ENCODE peak calls at places on chromosome 9, in seven cellular contexts. N is foreskin fibroblast, C is A673, V is astrocyte of the spinal cord, G is mammary epithelial cell, D is esophagus squamous epithelium, F is astrocyte of the cerebellum. O is an unnamed sample.

GRCh38 chr9:97398999-97399758 is 12.7 kb upstream of the TDRD7 start:
- DNase-seq in N (peak), C (peak), V (peak), G (peak), D (no peak), F (peak), O (peak)

GRCh38 chr9:79719989-79720388 is 148.2 kb downstream of the TLE4 start:
- DNase-seq in N (no peak), C (peak), V (no peak), G (no peak), D (no peak), F (no peak), O (no peak)

GRCh38 chr9:30982301-30982700 is 1402.1 kb upstream of the ACO1 start:
- DNase-seq in N (no peak), C (no peak), V (no peak), G (no peak), D (no peak), F (no peak), O (no peak)

GRCh38 chr9:126128494-126129142 is 198.0 kb upstream of the MVB12B start:
- DNase-seq in N (no peak), C (no peak), V (no peak), G (no peak), D (no peak), F (no peak), O (no peak)

GRCh38 chr9:20872340-20872977 is 159.0 kb downstream of the HACD4 start:
- DNase-seq in N (peak), C (peak), V (peak), G (peak), D (no peak), F (peak), O (no peak)

GRCh38 chr9:81855538-81855937 is 72.7 kb upstream of the SPATA31D4 start:
- DNase-seq in N (peak), C (no peak), V (peak), G (peak), D (no peak), F (no peak), O (no peak)

GRCh38 chr9:109277451-109277850 is 43.4 kb downstream of the EPB41L4B start:
- DNase-seq in N (no peak), C (no peak), V (no peak), G (no peak), D (no peak), F (no peak), O (no peak)

GRCh38 chr9:133560944-133561343 is 26.4 kb downstream of the ADAMTSL2 start:
- DNase-seq in N (no peak), C (no peak), V (no peak), G (no peak), D (no peak), F (no peak), O (no peak)

GRCh38 chr9:87075537-87075936 is 128.2 kb upstream of the GAS1 start:
- DNase-seq in N (no peak), C (no peak), V (no peak), G (no peak), D (no peak), F (no peak), O (no peak)

GRCh38 chr9:108634164-108634563 is 221.6 kb downstream of the ACTL7B start:
- DNase-seq in N (peak), C (peak), V (no peak), G (peak), D (no peak), F (no peak), O (no peak)

GRCh38 chr9:33946779-33947535 is 101.7 kb downstream of the UBAP2 start:
- DNase-seq in N (peak), C (no peak), V (peak), G (peak), D (no peak), F (peak), O (no peak)

GRCh38 chr9:124450931-124451661 is 845 bp downstream of the ADGRD2 start:
- DNase-seq in N (no peak), C (no peak), V (no peak), G (no peak), D (no peak), F (no peak), O (peak)

GRCh38 chr9:112283854-112284253 is 49.6 kb downstream of the PTBP3 start:
- DNase-seq in N (no peak), C (no peak), V (no peak), G (no peak), D (no peak), F (no peak), O (no peak)

GRCh38 chr9:132181796-132182521 is 20.1 kb downstream of the NTNG2 start:
- DNase-seq in N (peak), C (peak), V (no peak), G (no peak), D (no peak), F (no peak), O (no peak)

GRCh38 chr9:87193925-87194380 is 246.6 kb upstream of the GAS1 start:
- DNase-seq in N (peak), C (no peak), V (peak), G (peak), D (no peak), F (peak), O (no peak)

GRCh38 chr9:19130436-19130835 is 3.1 kb upstream of the PLIN2 start:
- DNase-seq in N (peak), C (no peak), V (peak), G (no peak), D (no peak), F (no peak), O (no peak)

GRCh38 chr9:127013597-127013996 is 99.0 kb downstream of the RALGPS1 start:
- DNase-seq in N (no peak), C (no peak), V (no peak), G (no peak), D (no peak), F (no peak), O (no peak)

GRCh38 chr9:124045076-124045829 is 33.7 kb downstream of the LHX2 start:
- DNase-seq in N (peak), C (peak), V (peak), G (no peak), D (no peak), F (no peak), O (no peak)

GRCh38 chr9:34675048-34675714 is 12.7 kb upstream of the CCL27 start:
- DNase-seq in N (peak), C (peak), V (peak), G (peak), D (no peak), F (peak), O (peak)

GRCh38 chr9:88372103-88372694 is 16.0 kb upstream of the SPIN1 start:
- DNase-seq in N (peak), C (no peak), V (no peak), G (peak), D (no peak), F (no peak), O (no peak)

GRCh38 chr9:10534863-10535262 is 77.9 kb downstream of the PTPRD start:
- DNase-seq in N (no peak), C (no peak), V (no peak), G (no peak), D (no peak), F (no peak), O (no peak)

GRCh38 chr9:133767008-133767407 is 28.9 kb upstream of the SARDH start:
- DNase-seq in N (no peak), C (no peak), V (no peak), G (no peak), D (no peak), F (no peak), O (no peak)

GRCh38 chr9:27276182-27277030 is 20.5 kb downstream of the EQTN start:
- DNase-seq in N (peak), C (peak), V (peak), G (peak), D (no peak), F (peak), O (peak)

GRCh38 chr9:101028346-101029299 is at the start of gene PLPPR1:
- DNase-seq in N (peak), C (peak), V (peak), G (peak), D (no peak), F (peak), O (no peak)

GRCh38 chr9:684055-684949 is 157.2 kb upstream of the DMRT1 start:
- DNase-seq in N (peak), C (peak), V (peak), G (peak), D (no peak), F (no peak), O (no peak)

GRCh38 chr9:129547869-129548570 is 72.9 kb downstream of the C9orf50 start:
- DNase-seq in N (no peak), C (no peak), V (no peak), G (no peak), D (no peak), F (no peak), O (no peak)

GRCh38 chr9:36748322-36748899 is 175.7 kb downstream of the MELK start:
- DNase-seq in N (peak), C (peak), V (peak), G (peak), D (no peak), F (peak), O (peak)

GRCh38 chr9:76529667-76530066 is 70.7 kb downstream of the GCNT1 start:
- DNase-seq in N (no peak), C (no peak), V (no peak), G (no peak), D (no peak), F (no peak), O (no peak)

GRCh38 chr9:91078041-91078441 is 276.4 kb downstream of the SYK start:
- DNase-seq in N (peak), C (no peak), V (no peak), G (no peak), D (no peak), F (no peak), O (no peak)

GRCh38 chr9:136994885-136995224 is 1.5 kb downstream of the CLIC3 start:
- DNase-seq in N (no peak), C (no peak), V (no peak), G (no peak), D (no peak), F (no peak), O (no peak)

GRCh38 chr9:121704281-121704680 is 52.8 kb downstream of the DAB2IP start:
- DNase-seq in N (no peak), C (no peak), V (no peak), G (peak), D (no peak), F (no peak), O (no peak)

GRCh38 chr9:104606202-104606601 is 775 bp upstream of the OR13C2 start:
- DNase-seq in N (no peak), C (peak), V (no peak), G (no peak), D (no peak), F (peak), O (no peak)

GRCh38 chr9:13140843-13141592 is 138.5 kb downstream of the MPDZ start:
- DNase-seq in N (peak), C (no peak), V (peak), G (no peak), D (no peak), F (peak), O (no peak)

GRCh38 chr9:26940779-26941178 is 6.3 kb downstream of the PLAA start:
- DNase-seq in N (no peak), C (no peak), V (no peak), G (no peak), D (no peak), F (no peak), O (no peak)

GRCh38 chr9:111926421-111926875 is 29.8 kb downstream of the UGCG start:
- DNase-seq in N (peak), C (peak), V (peak), G (no peak), D (peak), F (no peak), O (peak)

GRCh38 chr9:90385126-90385525 is 257.5 kb downstream of the DIRAS2 start:
- DNase-seq in N (no peak), C (no peak), V (no peak), G (no peak), D (no peak), F (no peak), O (no peak)

GRCh38 chr9:136291306-136292025 is 12.4 kb downstream of the CCDC187 start:
- DNase-seq in N (no peak), C (no peak), V (no peak), G (no peak), D (no peak), F (no peak), O (no peak)

GRCh38 chr9:107363511-107364182 is 80.6 kb downstream of the RAD23B start:
- DNase-seq in N (no peak), C (no peak), V (no peak), G (peak), D (no peak), F (no peak), O (no peak)

DNA sequence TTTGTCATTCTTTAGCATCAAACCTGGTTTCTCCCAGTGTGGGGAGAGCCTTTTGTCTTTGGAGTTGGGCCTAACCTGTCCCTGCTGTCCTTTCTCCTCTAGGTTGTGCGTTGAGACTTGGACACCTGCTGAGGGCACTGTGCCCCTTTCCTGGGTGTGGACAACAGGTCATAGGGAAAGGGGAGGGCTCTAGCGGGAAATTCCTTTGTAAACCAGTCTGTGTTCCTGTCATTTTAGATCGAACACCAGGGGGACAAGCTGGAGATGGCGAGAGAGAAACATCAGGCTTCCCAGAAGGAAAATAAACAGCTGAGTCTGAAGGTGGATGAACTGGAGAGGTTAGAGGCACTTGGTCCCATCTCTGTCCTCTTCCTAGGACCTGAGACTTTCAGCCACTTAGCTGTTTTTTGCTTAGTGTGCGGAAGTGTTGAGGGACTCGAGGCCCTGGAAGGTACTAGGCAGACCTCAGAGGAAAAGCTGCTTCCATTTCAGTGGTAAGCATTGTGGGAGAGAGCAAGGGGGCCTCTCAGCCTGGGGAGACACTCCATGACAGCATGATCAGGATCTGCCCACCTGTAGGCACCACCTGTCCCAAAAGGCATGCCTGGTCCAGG is 8.6 kb upstream of the GLE1 start:
- DNase-seq in N (no peak), C (no peak), V (no peak), G (no peak), D (no peak), F (no peak), O (no peak)
- TF ChIP-seq CTCF in N (no peak), C (no peak), V (no peak), G (peak), D (no peak), F (no peak), O (no peak)

GRCh38 chr9:8183618-8184017 is 384.0 kb upstream of the DMAC1 start:
- DNase-seq in N (no peak), C (no peak), V (no peak), G (no peak), D (no peak), F (no peak), O (no peak)
- TF ChIP-seq CTCF in N (no peak), C (no peak), V (no peak), G (no peak), D (no peak), F (no peak), O (no peak)

DNA sequence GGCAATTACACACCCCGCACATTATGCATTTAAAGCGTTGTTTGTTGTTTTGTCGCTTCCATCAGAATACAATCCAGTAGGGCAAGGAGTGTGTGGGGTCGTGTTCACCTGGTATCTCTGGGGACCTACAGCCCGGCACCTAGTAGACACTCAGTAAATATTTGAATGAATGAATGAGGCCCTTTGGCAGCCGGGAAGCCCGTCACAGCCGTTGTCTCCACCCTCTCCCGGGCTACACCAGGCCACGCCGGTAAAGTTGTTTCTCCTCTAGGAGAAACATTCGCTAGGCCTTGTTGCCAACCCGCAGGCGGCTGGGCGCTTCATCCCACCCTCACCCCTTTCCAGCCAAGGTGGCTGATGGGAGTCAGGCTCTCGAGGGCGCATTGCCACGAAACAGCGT is 901 bp upstream of the JAK2 start:
- DNase-seq in N (no peak), C (no peak), V (no peak), G (no peak), D (no peak), F (no peak), O (no peak)
- TF ChIP-seq CTCF in N (no peak), C (no peak), V (no peak), G (no peak), D (no peak), F (no peak), O (no peak)

DNA sequence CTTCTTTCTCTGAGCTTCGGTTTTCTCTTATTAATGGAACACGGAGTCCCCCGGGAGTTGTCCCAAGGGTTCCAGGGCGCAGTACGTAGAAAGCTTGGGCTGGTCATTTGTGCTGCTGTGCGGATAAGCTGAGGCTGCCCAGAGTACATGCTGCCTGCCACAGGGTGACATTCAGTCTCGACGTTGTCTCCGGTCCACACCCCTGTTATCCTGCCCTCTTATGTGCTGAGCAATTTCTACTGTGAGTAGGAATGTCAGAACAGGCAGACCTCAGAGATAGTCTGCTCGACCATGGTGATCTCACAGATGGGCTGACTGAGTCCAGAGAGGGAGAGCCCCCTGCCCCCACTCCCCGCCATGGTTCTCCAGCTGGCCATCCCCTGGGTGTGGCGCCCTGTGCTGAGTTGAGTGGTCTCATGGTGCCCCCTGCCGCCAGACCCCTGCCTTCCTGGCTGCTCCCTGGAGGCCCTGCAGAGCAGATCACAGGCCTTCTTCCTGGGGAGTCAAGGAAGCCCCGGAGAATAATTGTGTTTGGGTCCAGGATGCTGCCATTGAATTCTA is 124.0 kb downstream of the RGS3 start:
- DNase-seq in N (peak), C (no peak), V (peak), G (no peak), D (no peak), F (no peak), O (no peak)
- TF ChIP-seq CTCF in N (peak), C (no peak), V (peak), G (no peak), D (peak), F (peak), O (no peak)

GRCh38 chr9:98482248-98482647 is 226.5 kb downstream of the GABBR2 start:
- DNase-seq in N (peak), C (no peak), V (no peak), G (no peak), D (no peak), F (no peak), O (no peak)
- TF ChIP-seq CTCF in N (no peak), C (no peak), V (no peak), G (no peak), D (no peak), F (no peak), O (no peak)

DNA sequence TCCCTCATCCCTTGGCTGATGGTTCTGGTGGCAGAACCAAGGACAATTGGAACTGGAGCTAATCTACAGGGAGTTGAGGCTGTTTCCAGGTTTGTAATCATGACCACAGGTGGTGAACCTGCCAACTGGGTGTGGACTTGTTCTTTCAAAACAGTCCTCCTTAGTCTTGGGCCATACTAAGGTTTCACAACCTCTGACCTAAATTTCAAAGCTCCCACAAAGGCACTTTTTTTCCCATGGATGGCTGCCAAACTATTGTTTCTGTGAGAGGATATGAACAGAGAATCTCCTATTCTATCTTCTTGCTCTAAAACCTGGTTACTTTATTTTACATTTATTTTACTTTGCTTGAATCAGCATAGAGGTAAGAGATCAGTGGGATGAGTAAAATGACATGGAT is 106.5 kb upstream of the IZUMO3 start:
- DNase-seq in N (no peak), C (no peak), V (no peak), G (peak), D (no peak), F (no peak), O (no peak)
- TF ChIP-seq CTCF in N (no peak), C (no peak), V (no peak), G (no peak), D (no peak), F (no peak), O (no peak)

O was measured in GM20000.